ENCODE peak calls at places on chromosomes 5 and 9, in five cellular contexts. X, S, Q, G and N are unnamed samples.

GRCh38 chr9:134041649-134041962 is 16.3 kb downstream of the BRD3OS start:
- DNase-seq in G (no peak), X (no peak), S (no peak), Q (no peak), N (no peak)

GRCh38 chr5:111635946-111636315 is 121.1 kb downstream of the NREP start:
- DNase-seq in S (peak; percentile 77), Q (no peak), G (no peak), X (no peak), N (no peak)

GRCh38 chr9:29241320-29241719 is 1668.0 kb upstream of the C9orf72 start:
- DNase-seq in Q (no peak), S (no peak), G (no peak), X (peak; percentile 14), N (no peak)

GRCh38 chr9:99825158-99826046 is 3.7 kb downstream of the NR4A3 start:
- DNase-seq in S (no peak), Q (no peak), X (no peak), G (no peak), N (no peak)

GRCh38 chr9:16029056-16029615 is 476.3 kb downstream of the CCDC171 start:
- DNase-seq in G (no peak), X (peak; percentile 20), S (no peak), Q (no peak), N (no peak)

GRCh38 chr5:63820557-63820956 is 141.7 kb downstream of the HTR1A start:
- DNase-seq in Q (no peak), G (no peak), S (no peak), X (no peak), N (no peak)

GRCh38 chr5:71533614-71534013 is 53.5 kb upstream of the MCCC2 start:
- DNase-seq in Q (no peak), G (no peak), S (peak; percentile 44), X (peak; percentile 12), N (no peak)

GRCh38 chr9:127893392-127893791 is 6.0 kb downstream of the ST6GALNAC6 start:
- DNase-seq in G (no peak), S (no peak), Q (no peak), X (no peak), N (no peak)

GRCh38 chr9:134371731-134372130 is 45.5 kb downstream of the RXRA start:
- DNase-seq in X (peak; percentile 92), Q (no peak), S (no peak), G (no peak), N (peak; percentile 91)

GRCh38 chr5:33166522-33166921 is 274.2 kb upstream of the TARS1 start:
- DNase-seq in X (no peak), S (no peak), G (no peak), Q (no peak), N (no peak)

GRCh38 chr9:136693490-136694162 is 6.4 kb upstream of the AGPAT2 start:
- DNase-seq in S (no peak), X (peak; percentile 88), Q (no peak), G (no peak), N (peak; percentile 89)

GRCh38 chr5:140319833-140320232 is 16.9 kb upstream of the PFDN1 start:
- DNase-seq in S (no peak), G (no peak), X (no peak), Q (no peak), N (no peak)

GRCh38 chr5:16894236-16895057 is 41.6 kb downstream of the MYO10 start:
- DNase-seq in G (no peak), S (peak; percentile 95), X (peak; percentile 98), Q (no peak), N (peak; percentile 79)

GRCh38 chr9:21795483-21795882 is 7.0 kb upstream of the MTAP start:
- DNase-seq in G (no peak), S (no peak), Q (no peak), X (no peak), N (no peak)

GRCh38 chr9:21027295-21027694 is 4.1 kb downstream of the HACD4 start:
- DNase-seq in X (no peak), S (peak; percentile 24), G (no peak), Q (no peak), N (no peak)

GRCh38 chr5:148897842-148898241 is 71.4 kb downstream of the ADRB2 start:
- DNase-seq in X (no peak), G (no peak), S (no peak), Q (no peak), N (no peak)

GRCh38 chr9:137103206-137103999 is 11.1 kb downstream of the DPP7 start:
- DNase-seq in G (no peak), Q (no peak), X (no peak), S (no peak), N (no peak)

GRCh38 chr9:5628530-5629311 is at the start of gene RIC1:
- DNase-seq in X (peak; percentile 92), S (peak; percentile 89), Q (peak; percentile 73), G (peak; percentile 82), N (peak; percentile 88)

GRCh38 chr5:81303563-81303962 is 2.2 kb downstream of the ZCCHC9 start:
- DNase-seq in S (peak; percentile 33), X (peak; percentile 89), G (no peak), Q (no peak), N (peak; percentile 86)

GRCh38 chr9:2469681-2470141 is 151.9 kb upstream of the VLDLR start:
- DNase-seq in G (no peak), Q (no peak), X (peak; percentile 40), S (peak; percentile 51), N (peak; percentile 89)

GRCh38 chr9:95024097-95024671 is 293.3 kb downstream of the FANCC start:
- DNase-seq in S (peak; percentile 39), X (no peak), G (no peak), Q (no peak), N (no peak)

GRCh38 chr9:134489621-134490380 is 151.8 kb upstream of the COL5A1 start:
- DNase-seq in S (no peak), Q (no peak), X (no peak), G (no peak), N (peak; percentile 16)

GRCh38 chr5:76691470-76692273 is 24.3 kb upstream of the F2R start:
- DNase-seq in X (no peak), Q (no peak), S (peak; percentile 52), G (no peak), N (no peak)

GRCh38 chr5:151706906-151707305 is 20.2 kb upstream of the SPARC start:
- DNase-seq in S (no peak), Q (no peak), G (no peak), X (peak; percentile 75), N (no peak)

GRCh38 chr5:106116682-106117081 is 1554.1 kb downstream of the EFNA5 start:
- DNase-seq in Q (no peak), S (no peak), G (no peak), X (no peak), N (no peak)

GRCh38 chr5:175809531-175810121 is 61.8 kb upstream of the CPLX2 start:
- DNase-seq in G (no peak), X (peak; percentile 63), S (peak; percentile 30), Q (no peak), N (peak; percentile 7)

GRCh38 chr5:179308563-179309382 is 36.5 kb downstream of the ADAMTS2 start:
- DNase-seq in S (no peak), G (no peak), X (no peak), Q (no peak), N (no peak)

GRCh38 chr9:5499889-5500398 is 10.4 kb upstream of the PDCD1LG2 start:
- DNase-seq in G (no peak), X (no peak), Q (no peak), S (peak; percentile 56), N (no peak)

GRCh38 chr5:173592050-173592669 is 24.3 kb downstream of the BOD1 start:
- DNase-seq in S (no peak), X (peak; percentile 6), G (no peak), Q (no peak), N (peak; percentile 48)

GRCh38 chr5:132808866-132809265 is 4.2 kb upstream of the SOWAHA start:
- DNase-seq in S (no peak), G (no peak), Q (no peak), X (no peak), N (no peak)

GRCh38 chr5:158914008-158914407 is 185.7 kb downstream of the EBF1 start:
- DNase-seq in X (no peak), G (no peak), S (no peak), Q (no peak), N (no peak)